ENCODE peak calls at places on chromosomes 3 and 15, in ten cellular contexts. Q is uterus; E is adipocyte; J is GDM1; M is activated gamma-delta T cell treated with anti-CD3 and anti-CD28 coated beads, Interleukin-2, amount 50 U/mL, for 16 hours; Y is GM13976; O is HT1080; T is stimulated activated CD4-positive, alpha-beta T cell treated with anti-CD3 and anti-CD28 coated beads, Interleukin-1b, Interleukin-23, amount 100 ng/mL, for 4 hours; U is EL; R is A172. Z is an unnamed sample.

GRCh38 chr3:187370051-187370450 is 1.9 kb downstream of the RTP4 start:
- DNase-seq in Q (no peak), E (no peak), J (no peak), M (no peak), Y (no peak), O (no peak), T (no peak), U (no peak), R (no peak), Z (no peak)

GRCh38 chr3:101144080-101144479 is 150.9 kb upstream of the ABI3BP start:
- DNase-seq in Q (no peak), E (no peak), J (no peak), M (no peak), Y (no peak), O (no peak), T (no peak), U (no peak), R (no peak), Z (no peak)

GRCh38 chr3:66297260-66297863 is 76.6 kb downstream of the SLC25A26 start:
- DNase-seq in Q (no peak), E (peak; percentile 21), J (no peak), M (no peak), Y (no peak), O (no peak), T (no peak), U (no peak), R (no peak), Z (no peak)

GRCh38 chr3:189353988-189354735 is 182.4 kb downstream of the TPRG1 start:
- DNase-seq in Q (no peak), E (no peak), J (no peak), M (no peak), Y (no peak), O (no peak), T (no peak), U (no peak), R (no peak), Z (no peak)

GRCh38 chr3:45426161-45426560 is 37.8 kb downstream of the LARS2 start:
- DNase-seq in Q (no peak), E (no peak), J (no peak), M (no peak), Y (no peak), O (no peak), T (no peak), U (no peak), R (no peak), Z (no peak)

GRCh38 chr15:89847101-89847500 is 32.4 kb upstream of the ANPEP start:
- DNase-seq in Q (no peak), E (no peak), J (no peak), M (no peak), Y (no peak), O (no peak), T (no peak), U (no peak), R (no peak), Z (no peak)

GRCh38 chr15:90184786-90185704 is 16.1 kb upstream of the SEMA4B start:
- DNase-seq in Q (peak; percentile 76), E (peak; percentile 71), J (no peak), M (peak; percentile 20), Y (peak; percentile 88), O (no peak), T (peak; percentile 48), U (peak; percentile 57), R (peak; percentile 51), Z (no peak)

GRCh38 chr3:133568294-133569014 is 5.0 kb upstream of the CDV3 start:
- DNase-seq in Q (no peak), E (peak; percentile 66), J (no peak), M (no peak), Y (no peak), O (peak; percentile 100), T (no peak), U (peak; percentile 98), R (peak; percentile 99), Z (peak; percentile 43)

GRCh38 chr15:70753101-70753829 is 10.1 kb downstream of the UACA start:
- DNase-seq in Q (no peak), E (no peak), J (no peak), M (no peak), Y (no peak), O (no peak), T (no peak), U (no peak), R (no peak), Z (no peak)

GRCh38 chr15:62976301-62976842 is 66.2 kb upstream of the TPM1 start:
- DNase-seq in Q (no peak), E (peak; percentile 69), J (no peak), M (no peak), Y (no peak), O (peak; percentile 63), T (no peak), U (peak; percentile 95), R (peak; percentile 88), Z (no peak)

Z was measured in right atrium auricular region.